ENCODE peak calls at places on chromosome 17, in seven cellular contexts. U, O, L, T, Z, Y and P are unnamed samples.

GRCh38 chr17:37699285-37699973 is 45.4 kb downstream of the HNF1B start:
- DNase-seq in U (no peak), O (no peak), L (no peak), T (no peak), Z (no peak), Y (no peak), P (no peak)

GRCh38 chr17:74637912-74638311 is 14.4 kb upstream of the CD300E start:
- DNase-seq in U (no peak), O (no peak), L (no peak), T (no peak), Z (no peak), Y (no peak), P (no peak)

GRCh38 chr17:12667299-12667958 is 1.7 kb downstream of the MYOCD start:
- DNase-seq in U (no peak), O (no peak), L (no peak), T (no peak), Z (no peak), Y (no peak), P (no peak)

GRCh38 chr17:77990301-77990700 is 31.8 kb downstream of the TNRC6C start:
- DNase-seq in U (no peak), O (no peak), L (no peak), T (no peak), Z (no peak), Y (no peak), P (no peak)

GRCh38 chr17:8153550-8153956 is 1.3 kb upstream of the PER1 start:
- DNase-seq in U (no peak), O (no peak), L (no peak), T (peak; percentile 73), Z (no peak), Y (peak; percentile 93), P (no peak)

GRCh38 chr17:44170499-44171201 is at the start of gene ASB16:
- DNase-seq in U (no peak), O (peak; percentile 51), L (no peak), T (peak; percentile 50), Z (no peak), Y (no peak), P (no peak)

GRCh38 chr17:47189732-47190621 is 882 bp upstream of the CDC27 start:
- DNase-seq in U (no peak), O (no peak), L (no peak), T (no peak), Z (no peak), Y (no peak), P (no peak)

GRCh38 chr17:64005734-64006167 is 7.6 kb downstream of the PRR29 start:
- DNase-seq in U (no peak), O (peak; percentile 87), L (no peak), T (no peak), Z (no peak), Y (peak; percentile 51), P (no peak)

GRCh38 chr17:1644493-1645206 is 882 bp downstream of the SCARF1 start:
- DNase-seq in U (no peak), O (no peak), L (no peak), T (no peak), Z (no peak), Y (no peak), P (no peak)

GRCh38 chr17:15039366-15039765 is 225.8 kb downstream of the PMP22 start:
- DNase-seq in U (no peak), O (no peak), L (no peak), T (no peak), Z (no peak), Y (no peak), P (no peak)

GRCh38 chr17:39210093-39210434 is 10.0 kb downstream of the RPL19 start:
- DNase-seq in U (no peak), O (no peak), L (no peak), T (no peak), Z (no peak), Y (no peak), P (no peak)

GRCh38 chr17:1783271-1783670 is 21.4 kb downstream of the SERPINF1 start:
- DNase-seq in U (no peak), O (no peak), L (no peak), T (no peak), Z (no peak), Y (no peak), P (no peak)

GRCh38 chr17:81396722-81397313 is 1.6 kb downstream of the BAHCC1 start:
- DNase-seq in U (peak; percentile 27), O (peak; percentile 67), L (no peak), T (peak; percentile 61), Z (no peak), Y (no peak), P (no peak)

GRCh38 chr17:31724619-31725018 is 134.4 kb downstream of the COPRS start:
- DNase-seq in U (no peak), O (no peak), L (no peak), T (no peak), Z (no peak), Y (no peak), P (no peak)

GRCh38 chr17:54968259-54968953 is at the start of the genes COX11 and STXBP4:
- DNase-seq in U (peak; percentile 93), O (peak; percentile 98), L (peak; percentile 82), T (peak; percentile 94), Z (peak; percentile 84), Y (peak; percentile 93), P (peak; percentile 97)

GRCh38 chr17:31310260-31310659 is 3.6 kb downstream of the EVI2B start:
- DNase-seq in U (peak; percentile 72), O (no peak), L (peak; percentile 35), T (no peak), Z (no peak), Y (no peak), P (no peak)

GRCh38 chr17:72171703-72172670 is 51.2 kb downstream of the SOX9 start:
- DNase-seq in U (no peak), O (no peak), L (no peak), T (no peak), Z (no peak), Y (no peak), P (no peak)

GRCh38 chr17:57861737-57862409 is 12.0 kb upstream of the MRPS23 start:
- DNase-seq in U (no peak), O (no peak), L (no peak), T (peak; percentile 78), Z (no peak), Y (no peak), P (no peak)

GRCh38 chr17:78748730-78749317 is 33.2 kb downstream of the CYTH1 start:
- DNase-seq in U (peak; percentile 88), O (no peak), L (peak; percentile 61), T (peak; percentile 50), Z (no peak), Y (no peak), P (no peak)